ENCODE peak calls at places on chromosomes 16 and 17, in ten cellular contexts. Q, H, J, V, M, Y, K, Z, C and L are unnamed samples.
A peak's percentile ranks its signal among the peaks of the same experiment; 100 is the strongest.

GRCh38 chr17:32274101-32274500 is 8.5 kb downstream of the RHBDL3 start:
- DNase-seq in Q (no peak), H (no peak), J (no peak), V (no peak), M (no peak), Y (no peak), K (no peak), Z (no peak), C (no peak), L (no peak)

GRCh38 chr17:55089955-55090573 is 121.5 kb downstream of the STXBP4 start:
- DNase-seq in Q (no peak), H (peak; percentile 33), J (peak; percentile 26), V (no peak), M (no peak), Y (no peak), K (peak; percentile 78), Z (no peak), C (peak; percentile 7), L (no peak)

GRCh38 chr16:19979638-19980037 is 94.1 kb downstream of the GPR139 start:
- DNase-seq in Q (no peak), H (no peak), J (no peak), V (no peak), M (no peak), Y (no peak), K (no peak), Z (no peak), C (no peak), L (no peak)

GRCh38 chr16:78877114-78877513 is 723.4 kb downstream of the MAF start:
- DNase-seq in Q (no peak), H (no peak), J (no peak), V (no peak), M (no peak), Y (no peak), K (no peak), Z (no peak), C (no peak), L (no peak)

GRCh38 chr17:3730881-3731429 is 7.3 kb downstream of the HASPIN start:
- DNase-seq in Q (no peak), H (peak; percentile 57), J (peak; percentile 72), V (no peak), M (no peak), Y (no peak), K (no peak), Z (no peak), C (peak; percentile 19), L (no peak)

GRCh38 chr17:1012823-1013728 is 16.1 kb downstream of the TIMM22 start:
- DNase-seq in Q (no peak), H (no peak), J (no peak), V (no peak), M (peak; percentile 67), Y (no peak), K (no peak), Z (no peak), C (no peak), L (no peak)

GRCh38 chr16:68070249-68070725 is 14.9 kb upstream of the NFATC3 start:
- DNase-seq in Q (no peak), H (no peak), J (no peak), V (no peak), M (no peak), Y (peak; percentile 45), K (no peak), Z (no peak), C (no peak), L (no peak)

GRCh38 chr16:66326995-66327513 is 39.4 kb upstream of the CDH5 start:
- DNase-seq in Q (no peak), H (no peak), J (no peak), V (no peak), M (no peak), Y (no peak), K (peak; percentile 63), Z (peak; percentile 69), C (no peak), L (peak; percentile 27)

GRCh38 chr17:79793924-79794304 is 3.0 kb downstream of the CBX8 start:
- DNase-seq in Q (no peak), H (peak; percentile 40), J (peak; percentile 41), V (no peak), M (no peak), Y (no peak), K (no peak), Z (no peak), C (peak; percentile 79), L (no peak)

GRCh38 chr17:38357488-38358123 is 6.0 kb downstream of the SOCS7 start:
- DNase-seq in Q (no peak), H (no peak), J (no peak), V (no peak), M (no peak), Y (no peak), K (no peak), Z (peak; percentile 7), C (peak; percentile 20), L (peak; percentile 87)

GRCh38 chr16:85622683-85623082 is 9.6 kb downstream of the GSE1 start:
- DNase-seq in Q (no peak), H (no peak), J (no peak), V (no peak), M (no peak), Y (no peak), K (no peak), Z (no peak), C (no peak), L (no peak)

GRCh38 chr17:33370384-33370783 is 77.3 kb upstream of the ASIC2 start:
- DNase-seq in Q (no peak), H (no peak), J (no peak), V (no peak), M (no peak), Y (no peak), K (no peak), Z (no peak), C (no peak), L (no peak)

GRCh38 chr17:30921544-30922196 is at the start of gene ADAP2:
- DNase-seq in Q (peak; percentile 21), H (no peak), J (peak; percentile 11), V (peak; percentile 62), M (no peak), Y (peak; percentile 27), K (peak; percentile 22), Z (peak; percentile 76), C (peak; percentile 25), L (no peak)

GRCh38 chr17:2101448-2102257 is 46.8 kb downstream of the HIC1 start:
- DNase-seq in Q (no peak), H (no peak), J (no peak), V (peak; percentile 87), M (no peak), Y (no peak), K (peak; percentile 44), Z (peak; percentile 86), C (no peak), L (peak; percentile 96)

GRCh38 chr16:2671741-2672140 is 10.6 kb upstream of the KCTD5 start:
- DNase-seq in Q (no peak), H (no peak), J (no peak), V (no peak), M (no peak), Y (no peak), K (no peak), Z (no peak), C (no peak), L (no peak)
- H3K4me3 ChIP-seq in Q (no peak overlapping the region), H (peak overlapping the region; percentile 57), J (no peak overlapping the region), V (no peak overlapping the region), M (peak overlapping the region; percentile 87), Y (peak overlapping the region; percentile 65), K (peak overlapping the region; percentile 63), Z (no peak overlapping the region), C (peak overlapping the region; percentile 79), L (peak overlapping the region; percentile 65)

DNA sequence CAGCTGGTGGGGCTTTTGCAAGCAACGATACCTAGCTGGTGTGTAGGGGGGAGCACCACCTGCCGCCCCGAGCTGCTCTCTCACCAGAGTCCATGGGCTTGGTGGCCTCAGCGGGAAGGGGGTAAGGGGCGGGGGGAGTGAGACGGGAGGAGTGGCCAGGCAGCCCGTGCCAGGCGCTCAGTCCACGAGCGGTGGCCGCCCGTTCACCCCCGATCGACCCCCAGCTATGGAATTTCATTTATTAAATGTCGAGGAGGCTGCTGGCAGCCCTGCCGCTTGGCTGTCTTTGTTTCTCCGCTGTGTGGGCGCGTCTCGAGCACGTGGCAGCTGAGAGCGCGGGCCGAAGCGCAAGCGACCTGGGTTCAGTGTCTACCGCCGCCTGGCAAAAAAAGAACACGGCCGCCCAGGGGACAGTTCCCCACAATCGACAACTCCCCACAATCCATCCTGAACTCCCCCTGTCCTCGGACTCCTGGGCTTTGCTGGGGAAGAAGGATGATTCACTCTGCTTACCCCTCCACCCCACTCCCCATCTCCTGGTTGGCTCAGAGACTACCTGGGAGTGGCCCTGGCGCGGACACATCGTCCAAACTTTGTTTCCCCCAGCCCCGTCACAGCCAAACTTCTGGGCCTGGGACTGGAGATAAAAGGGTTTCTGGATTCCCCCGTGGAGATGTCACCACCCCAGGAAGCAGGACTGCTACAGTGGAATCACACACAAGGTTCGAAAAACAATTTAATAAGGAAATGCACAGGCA is 1.7 kb upstream of the GIT1 start:
- DNase-seq in Q (peak; percentile 65), H (peak; percentile 49), J (peak; percentile 62), V (no peak), M (no peak), Y (peak; percentile 37), K (peak; percentile 80), Z (peak; percentile 39), C (peak; percentile 68), L (no peak)
- H3K4me3 ChIP-seq in Q (peak overlapping the region; percentile 38), H (peak overlapping the region; percentile 31), J (peak overlapping the region; percentile 23), V (no peak overlapping the region), M (peak overlapping the region; percentile 99), Y (peak overlapping the region; percentile 79), K (peak overlapping the region; percentile 16), Z (no peak overlapping the region), C (peak overlapping the region; percentile 79), L (no peak overlapping the region)

DNA sequence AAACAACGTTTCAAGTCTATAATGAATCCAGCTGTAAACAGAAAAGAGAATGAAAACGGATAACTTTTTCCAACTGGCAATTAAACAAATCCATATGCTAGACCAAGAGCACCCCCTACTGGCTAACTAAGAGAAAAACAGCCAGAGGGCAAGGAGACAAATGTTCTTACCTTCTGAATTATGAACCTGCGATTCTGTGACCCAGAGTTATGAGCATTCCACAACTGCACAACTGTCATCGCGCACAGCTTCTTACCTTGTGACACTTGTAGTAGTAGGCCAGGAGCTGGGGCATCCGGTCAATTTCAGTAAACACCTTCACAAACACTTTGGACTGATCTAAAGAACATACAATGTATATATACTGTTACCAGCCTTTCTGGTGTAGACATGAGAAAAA is 18.6 kb downstream of the COG7 start:
- DNase-seq in Q (peak; percentile 58), H (peak; percentile 86), J (peak; percentile 84), V (no peak), M (no peak), Y (peak; percentile 78), K (peak; percentile 81), Z (peak; percentile 39), C (peak; percentile 86), L (peak; percentile 61)
- H3K4me3 ChIP-seq in Q (no peak overlapping the region), H (no peak overlapping the region), J (no peak overlapping the region), V (no peak overlapping the region), M (no peak overlapping the region), Y (no peak overlapping the region), K (no peak overlapping the region), Z (no peak overlapping the region), C (no peak overlapping the region), L (no peak overlapping the region)

DNA sequence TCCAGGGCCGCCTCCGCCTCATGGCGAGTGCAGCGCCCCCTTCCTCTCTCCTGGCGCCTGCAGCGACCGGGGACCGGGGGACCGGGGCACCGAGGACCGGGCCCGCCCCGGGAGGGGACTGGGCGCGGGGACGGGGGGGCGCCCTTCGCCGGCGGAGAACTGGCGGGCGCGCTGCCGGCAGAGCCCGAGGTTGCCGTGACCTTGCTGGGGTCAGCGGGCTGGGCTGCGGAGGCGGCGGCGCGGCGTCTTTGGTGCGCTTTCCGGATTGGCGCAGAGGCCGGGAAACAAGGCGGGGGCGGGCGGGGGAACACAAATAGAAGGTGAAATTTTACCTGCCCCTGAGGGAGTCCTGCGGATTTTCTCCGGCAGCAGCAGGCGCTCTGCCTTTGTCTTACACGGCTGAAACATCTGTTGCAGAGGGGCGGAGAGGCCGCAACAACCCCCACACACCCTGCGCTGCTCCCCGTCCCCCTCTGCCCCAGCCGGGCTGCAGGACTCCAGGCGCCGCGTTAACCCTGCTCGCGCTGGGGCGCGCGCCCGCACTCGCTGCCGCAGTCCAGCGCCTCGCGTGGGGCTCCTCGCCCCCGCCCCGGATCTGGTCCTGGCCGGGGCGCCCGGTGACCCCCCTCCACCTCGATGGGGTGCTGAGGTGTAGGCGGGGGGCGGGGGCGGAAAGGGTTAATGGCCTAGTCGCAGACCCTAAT is 53.5 kb downstream of the SREBF1 start:
- DNase-seq in Q (peak; percentile 55), H (peak; percentile 21), J (peak; percentile 47), V (peak; percentile 64), M (no peak), Y (peak; percentile 93), K (peak; percentile 75), Z (peak; percentile 80), C (peak; percentile 52), L (peak; percentile 25)
- H3K4me3 ChIP-seq in Q (peak overlapping the region; percentile 27), H (peak overlapping the region; percentile 36), J (peak overlapping the region; percentile 42), V (peak overlapping the region; percentile 40), M (peak overlapping the region; percentile 74), Y (peak overlapping the region; percentile 68), K (peak overlapping the region; percentile 30), Z (no peak overlapping the region), C (peak overlapping the region; percentile 70), L (peak overlapping the region; percentile 42)